ENCODE peak calls at places on chromosome 6, in ten cellular contexts. L is HCT116; Y is astrocyte; K is neural progenitor cell; I is SK-N-SH; B is heart left ventricle; D is CD8-positive, alpha-beta T cell; U is A549; P is fibroblast of lung; W is heart right ventricle. E is an unnamed sample.
A peak's percentile ranks its signal among the peaks of the same experiment; 100 is the strongest.

GRCh38 chr6:94341173-94341572 is 921.8 kb upstream of the EPHA7 start:
- DNase-seq in I (no peak), L (no peak), B (no peak), Y (no peak), K (peak; percentile 54), W (no peak), U (no peak), P (no peak), D (no peak), E (no peak)

GRCh38 chr6:38024908-38025307 is 205.4 kb downstream of the ZFAND3 start:
- DNase-seq in L (no peak), K (no peak), P (peak; percentile 24), U (no peak), I (no peak), B (no peak), D (no peak), W (no peak), Y (no peak), E (no peak)

GRCh38 chr6:162147281-162147680 is 580.3 kb downstream of the PRKN start:
- DNase-seq in U (no peak), D (no peak), Y (no peak), P (no peak), B (no peak), I (no peak), K (no peak), L (no peak), W (no peak), E (no peak)

GRCh38 chr6:135251964-135252429 is 70.9 kb downstream of the MYB start:
- DNase-seq in I (no peak), K (peak; percentile 37), Y (peak; percentile 39), D (no peak), W (no peak), B (no peak), L (no peak), P (peak; percentile 63), U (no peak), E (no peak)

GRCh38 chr6:10528170-10528981 is 7.2 kb downstream of the GCNT2 start:
- DNase-seq in P (peak; percentile 69), K (no peak), D (no peak), U (peak; percentile 74), B (no peak), Y (peak; percentile 59), I (no peak), L (no peak), W (no peak), E (no peak)

GRCh38 chr6:24535210-24535609 is 40.4 kb downstream of the ALDH5A1 start:
- DNase-seq in L (no peak), K (no peak), D (no peak), W (no peak), Y (no peak), B (no peak), I (no peak), P (no peak), U (no peak), E (no peak)

GRCh38 chr6:74551896-74552295 is 654.0 kb downstream of the COL12A1 start:
- DNase-seq in P (peak; percentile 61), Y (peak; percentile 51), W (no peak), U (no peak), B (no peak), K (no peak), D (no peak), L (no peak), I (no peak), E (no peak)

GRCh38 chr6:165900970-165901369 is 237.9 kb upstream of the PDE10A start:
- DNase-seq in I (peak; percentile 37), P (no peak), W (no peak), D (no peak), U (no peak), Y (no peak), B (no peak), K (no peak), L (no peak), E (no peak)

GRCh38 chr6:109766167-109766566 is 75.1 kb downstream of the FIG4 start:
- DNase-seq in D (no peak), U (no peak), I (no peak), B (no peak), W (no peak), Y (no peak), P (no peak), L (no peak), K (no peak), E (no peak)

GRCh38 chr6:30889921-30890645 is 5.8 kb downstream of the DDR1 start:
- DNase-seq in P (peak; percentile 52), Y (peak; percentile 37), B (no peak), I (peak; percentile 32), D (no peak), U (no peak), K (no peak), L (no peak), W (no peak), E (no peak)

GRCh38 chr6:137492771-137493217 is 1.4 kb downstream of the OLIG3 start:
- DNase-seq in L (no peak), W (no peak), D (no peak), I (no peak), K (no peak), P (no peak), B (no peak), Y (no peak), U (no peak), E (no peak)

GRCh38 chr6:88561974-88562736 is 396.0 kb upstream of the CNR1 start:
- DNase-seq in K (no peak), D (no peak), I (no peak), U (no peak), W (no peak), Y (no peak), B (no peak), P (no peak), L (no peak), E (no peak)

GRCh38 chr6:79170915-79171314 is 63.6 kb downstream of the HMGN3 start:
- DNase-seq in K (no peak), I (no peak), U (no peak), D (no peak), B (no peak), Y (peak; percentile 88), L (no peak), P (peak; percentile 90), W (no peak), E (no peak)

GRCh38 chr6:34947561-34947960 is 58.5 kb downstream of the ANKS1A start:
- DNase-seq in B (no peak), I (no peak), U (no peak), D (no peak), P (no peak), L (no peak), W (no peak), K (no peak), Y (no peak), E (no peak)

GRCh38 chr6:4017847-4018193 is 61.1 kb downstream of the FAM217A start:
- DNase-seq in K (peak; percentile 34), W (no peak), D (no peak), L (peak; percentile 28), I (peak; percentile 58), B (no peak), Y (peak; percentile 49), P (peak; percentile 51), U (peak; percentile 40), E (no peak)
- H3K4me1 ChIP-seq in K (peaks cover 21% of the 10 kb centered on the region), W (peaks cover 46% of the 10 kb centered on the region), D (peaks cover 57% of the 10 kb centered on the region), L (peaks cover 15% of the 10 kb centered on the region), I (peaks cover 6% of the 10 kb centered on the region), B (peaks cover 47% of the 10 kb centered on the region), Y (peaks cover 18% of the 10 kb centered on the region), P (no peaks in the 10 kb centered on the region), U (peaks cover 23% of the 10 kb centered on the region), E (peaks cover 46% of the 10 kb centered on the region)

DNA sequence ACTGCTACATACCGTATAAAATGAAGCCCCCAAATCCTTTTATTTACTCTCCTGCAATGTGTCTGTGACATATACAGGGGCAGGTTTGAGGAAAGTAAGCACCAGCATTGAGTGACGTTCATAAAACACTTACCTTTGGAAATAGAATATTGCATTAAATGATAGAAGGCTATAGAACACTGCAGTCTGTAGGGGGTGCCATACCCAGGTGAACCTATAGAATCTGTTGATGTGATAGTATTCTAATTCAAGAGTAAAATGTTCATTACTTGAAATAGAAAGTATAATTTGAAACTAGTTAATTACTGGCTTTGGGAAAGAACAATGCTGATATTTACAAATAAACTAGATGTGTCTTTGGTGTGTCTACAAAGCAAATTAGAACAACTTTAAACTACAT is 47.0 kb upstream of the PRL start:
- DNase-seq in I (no peak), P (no peak), K (no peak), U (no peak), D (no peak), W (no peak), B (no peak), L (no peak), Y (no peak), E (no peak)
- TF ChIP-seq CTCF in I (no peak), P (no peak), K (peak; percentile 33), U (no peak), D (no peak), W (no peak), B (no peak), L (peak; percentile 22), Y (no peak), E (no peak)

DNA sequence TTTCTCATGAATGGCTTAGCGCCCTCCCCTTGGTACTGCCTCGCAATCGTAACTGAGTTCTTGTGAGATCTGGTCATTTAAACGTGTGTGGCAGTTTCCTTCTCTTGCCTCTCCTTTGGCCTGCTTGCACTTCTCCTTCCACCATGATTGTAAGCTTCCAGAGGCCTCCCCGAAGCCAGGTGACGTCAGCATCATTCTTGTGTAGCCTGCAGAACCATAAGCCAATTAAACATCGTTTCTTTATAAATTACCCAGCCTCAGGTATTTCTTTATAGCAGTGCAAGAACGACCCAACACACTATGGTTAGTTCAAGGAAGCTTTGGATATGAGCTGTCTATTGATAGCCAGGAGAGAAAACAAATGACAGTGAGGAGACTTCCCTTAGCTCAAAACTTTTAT is 29.5 kb upstream of the ADTRP start:
- DNase-seq in K (no peak), P (no peak), L (no peak), U (no peak), Y (no peak), D (no peak), B (no peak), I (no peak), W (no peak), E (no peak)
- H3K4me1 ChIP-seq in K (peaks cover 17% of the 10 kb centered on the region), P (no peaks in the 10 kb centered on the region), L (no peaks in the 10 kb centered on the region), U (peaks cover 29% of the 10 kb centered on the region), Y (peaks cover 13% of the 10 kb centered on the region), D (no peaks in the 10 kb centered on the region), B (peaks cover 20% of the 10 kb centered on the region), I (peaks cover 16% of the 10 kb centered on the region), W (peaks cover 20% of the 10 kb centered on the region), E (peaks cover 22% of the 10 kb centered on the region)

GRCh38 chr6:104601008-104601745 is 258.5 kb downstream of the HACE1 start:
- DNase-seq in B (no peak), L (no peak), K (no peak), U (no peak), W (no peak), D (no peak), P (no peak), Y (no peak), I (no peak), E (no peak)

GRCh38 chr6:104604643-104605042 is 255.1 kb downstream of the HACE1 start:
- DNase-seq in U (no peak), W (no peak), I (peak; percentile 32), Y (no peak), P (no peak), L (no peak), D (no peak), K (no peak), B (no peak), E (no peak)

GRCh38 chr6:104601756-104602155 is 258.0 kb downstream of the HACE1 start:
- DNase-seq in L (no peak), B (no peak), W (no peak), U (no peak), I (no peak), P (no peak), K (no peak), Y (no peak), D (no peak), E (no peak)

GRCh38 chr6:104600659-104600971 is 259.1 kb downstream of the HACE1 start:
- DNase-seq in D (no peak), W (no peak), Y (no peak), L (no peak), K (no peak), B (no peak), I (no peak), P (no peak), U (no peak), E (no peak)

GRCh38 chr6:104603108-104603745 is 256.5 kb downstream of the HACE1 start:
- DNase-seq in W (no peak), I (no peak), B (no peak), K (no peak), P (no peak), D (no peak), Y (peak; percentile 7), L (no peak), U (no peak), E (no peak)
- TF ChIP-seq CTCF in W (no peak), I (no peak), B (no peak), K (no peak), P (no peak), D (no peak), Y (no peak), L (no peak), U (no peak), E (no peak)